ENCODE peak calls at places on chromosome 7, in four cellular contexts. K is NCI-H1105 treated with DMSO at 0.1 percent for 48 hours, Z is occipital lobe, G is NCI-H2081. D is an unnamed sample.
A peak's percentile ranks its signal among the peaks of the same experiment; 100 is the strongest.

GRCh38 chr7:16594061-16594460 is 51.5 kb downstream of the ANKMY2 start:
- DNase-seq in K (no peak), Z (no peak), G (no peak), D (no peak)

GRCh38 chr7:66604198-66604597 is 24.5 kb upstream of the KCTD7 start:
- DNase-seq in K (no peak), Z (no peak), G (no peak), D (no peak)

GRCh38 chr7:41247128-41247865 is 455.6 kb downstream of the INHBA start:
- DNase-seq in K (no peak), Z (no peak), G (no peak), D (no peak)

GRCh38 chr7:91852263-91852741 is 28.2 kb downstream of the MTERF1 start:
- DNase-seq in K (peak; percentile 33), Z (no peak), G (no peak), D (peak; percentile 73)

GRCh38 chr7:48237354-48237753 is 66.1 kb downstream of the ABCA13 start:
- DNase-seq in K (no peak), Z (no peak), G (no peak), D (no peak)

GRCh38 chr7:70143089-70144044 is 545.1 kb downstream of the AUTS2 start:
- DNase-seq in K (peak; percentile 94), Z (no peak), G (peak; percentile 94), D (no peak)

GRCh38 chr7:74286131-74286530 is 3.1 kb upstream of the CLIP2 start:
- DNase-seq in K (no peak), Z (no peak), G (no peak), D (no peak)

GRCh38 chr7:2512179-2512644 is 7.4 kb upstream of the LFNG start:
- DNase-seq in K (no peak), Z (no peak), G (peak; percentile 18), D (no peak)

GRCh38 chr7:89238156-89238555 is 442.6 kb upstream of the TEX47 start:
- DNase-seq in K (no peak), Z (no peak), G (no peak), D (no peak)

GRCh38 chr7:112171673-112172072 is 34.5 kb downstream of the DOCK4 start:
- DNase-seq in K (no peak), Z (no peak), G (no peak), D (no peak)

GRCh38 chr7:68888971-68889385 is 709.3 kb upstream of the AUTS2 start:
- DNase-seq in K (peak; percentile 87), Z (no peak), G (peak; percentile 91), D (no peak)

GRCh38 chr7:767580-767940 is 40.5 kb upstream of the PRKAR1B start:
- DNase-seq in K (peak; percentile 94), Z (peak; percentile 58), G (peak; percentile 98), D (peak; percentile 57)

GRCh38 chr7:1829111-1829510 is 159.0 kb downstream of the ELFN1 start:
- DNase-seq in K (no peak), Z (no peak), G (no peak), D (no peak)

GRCh38 chr7:158373761-158374545 is 213.7 kb downstream of the PTPRN2 start:
- DNase-seq in K (no peak), Z (no peak), G (no peak), D (no peak)

GRCh38 chr7:114874170-114874569 is 47.7 kb upstream of the MDFIC start:
- DNase-seq in K (no peak), Z (no peak), G (no peak), D (peak; percentile 62)

GRCh38 chr7:81234896-81235295 is 316.0 kb upstream of the SEMA3C start:
- DNase-seq in K (no peak), Z (no peak), G (no peak), D (no peak)

GRCh38 chr7:37683263-37684120 is at the start of gene GPR141:
- DNase-seq in K (no peak), Z (no peak), G (no peak), D (no peak)

GRCh38 chr7:155653773-155654172 is 9.3 kb downstream of the RBM33 start:
- DNase-seq in K (no peak), Z (no peak), G (no peak), D (no peak)

GRCh38 chr7:53609185-53609584 is 573.8 kb downstream of the POM121L12 start:
- DNase-seq in K (no peak), Z (no peak), G (no peak), D (no peak)

GRCh38 chr7:90625051-90625450 is 28.9 kb downstream of the CDK14 start:
- DNase-seq in K (no peak), Z (no peak), G (no peak), D (peak; percentile 72)

GRCh38 chr7:90706067-90706716 is 110.1 kb downstream of the CDK14 start:
- DNase-seq in K (no peak), Z (no peak), G (peak; percentile 58), D (no peak)